ENCODE peak calls at places on chromosomes 5 and 9, in four cellular contexts. One of them, this sample, is unnamed.

GRCh38 chr5:137141779-137142178 is 357.3 kb downstream of the SPOCK1 start:
- DNase-seq in caudate nucleus: no peak
- DNase-seq in kidney glomerular epithelial cell: no peak
- DNase-seq in heart right ventricle: no peak
- DNase-seq in this sample: no peak

GRCh38 chr9:127878001-127878651 is 651 bp upstream of the AK1 start:
- DNase-seq in kidney glomerular epithelial cell: no peak
- DNase-seq in heart right ventricle: no peak
- DNase-seq in caudate nucleus: no peak
- DNase-seq in this sample: no peak

GRCh38 chr5:443239-444151 is 519 bp downstream of the EXOC3 start:
- DNase-seq in caudate nucleus: no peak
- DNase-seq in heart right ventricle: no peak
- DNase-seq in kidney glomerular epithelial cell: no peak
- DNase-seq in this sample: no peak

GRCh38 chr5:180668835-180669596 is 19.6 kb upstream of the FLT4 start:
- DNase-seq in heart right ventricle: no peak
- DNase-seq in caudate nucleus: no peak
- DNase-seq in kidney glomerular epithelial cell: no peak
- DNase-seq in this sample: no peak

GRCh38 chr5:59652449-59652848 is 241.1 kb downstream of the PDE4D start:
- DNase-seq in heart right ventricle: no peak
- DNase-seq in caudate nucleus: no peak
- DNase-seq in kidney glomerular epithelial cell: no peak
- DNase-seq in this sample: no peak

GRCh38 chr9:121750715-121751623 is 99.5 kb downstream of the DAB2IP start:
- DNase-seq in caudate nucleus: peak; percentile 46
- DNase-seq in kidney glomerular epithelial cell: no peak
- DNase-seq in heart right ventricle: no peak
- DNase-seq in this sample: no peak

GRCh38 chr5:168947212-168947868 is 353.6 kb downstream of the SLIT3 start:
- DNase-seq in caudate nucleus: no peak
- DNase-seq in kidney glomerular epithelial cell: peak; percentile 38
- DNase-seq in heart right ventricle: peak; percentile 29
- DNase-seq in this sample: peak; percentile 22

GRCh38 chr9:125591888-125592287 is 115.1 kb downstream of the MAPKAP1 start:
- DNase-seq in caudate nucleus: no peak
- DNase-seq in heart right ventricle: no peak
- DNase-seq in kidney glomerular epithelial cell: no peak
- DNase-seq in this sample: no peak

This sample was measured in T-helper 2 cell treated with Interferon-gamma antibody and Interleukin-4, amounts not matched to agents 5 μg/mL and 100 μg/mL, for 36 hours.